ENCODE peak calls at places on chromosomes 1 and 21, in six cellular contexts. One of them, this sample, is unnamed.
A peak's percentile ranks its signal among the peaks of the same experiment; 100 is the strongest.

GRCh38 chr1:67304023-67304422 is 3.6 kb upstream of the IL12RB2 start:
- DNase-seq in uterus: no peak
- DNase-seq in epithelial cell of esophagus: no peak
- DNase-seq in tibial artery: no peak
- DNase-seq in NB4: no peak
- DNase-seq in HCT116: no peak
- DNase-seq in this sample: no peak

GRCh38 chr1:37622131-37622530 is 12.6 kb downstream of the RSPO1 start:
- DNase-seq in uterus: no peak
- DNase-seq in epithelial cell of esophagus: no peak
- DNase-seq in tibial artery: no peak
- DNase-seq in NB4: no peak
- DNase-seq in HCT116: no peak
- DNase-seq in this sample: no peak

GRCh38 chr1:159051436-159051835 is 25.1 kb downstream of the AIM2 start:
- DNase-seq in uterus: no peak
- DNase-seq in epithelial cell of esophagus: no peak
- DNase-seq in tibial artery: no peak
- DNase-seq in NB4: no peak
- DNase-seq in HCT116: no peak
- DNase-seq in this sample: no peak

GRCh38 chr1:46184920-46185658 is 8.8 kb upstream of the P3R3URF start:
- DNase-seq in uterus: no peak
- DNase-seq in epithelial cell of esophagus: no peak
- DNase-seq in tibial artery: no peak
- DNase-seq in NB4: no peak
- DNase-seq in HCT116: no peak
- DNase-seq in this sample: no peak

GRCh38 chr1:5927506-5928370 is 64.5 kb downstream of the NPHP4 start:
- DNase-seq in uterus: no peak
- DNase-seq in epithelial cell of esophagus: no peak
- DNase-seq in tibial artery: peak; percentile 54
- DNase-seq in NB4: no peak
- DNase-seq in HCT116: no peak
- DNase-seq in this sample: no peak

GRCh38 chr1:22323846-22324504 is 127.7 kb upstream of the ZBTB40 start:
- DNase-seq in uterus: no peak
- DNase-seq in epithelial cell of esophagus: no peak
- DNase-seq in tibial artery: no peak
- DNase-seq in NB4: no peak
- DNase-seq in HCT116: no peak
- DNase-seq in this sample: no peak

GRCh38 chr1:239898067-239898730 is 193.5 kb upstream of the FMN2 start:
- DNase-seq in uterus: peak; percentile 79
- DNase-seq in epithelial cell of esophagus: peak; percentile 78
- DNase-seq in tibial artery: peak; percentile 71
- DNase-seq in NB4: peak; percentile 78
- DNase-seq in HCT116: peak; percentile 24
- DNase-seq in this sample: peak; percentile 54

GRCh38 chr1:214475746-214476145 is 75.7 kb downstream of the PTPN14 start:
- DNase-seq in uterus: no peak
- DNase-seq in epithelial cell of esophagus: peak; percentile 46
- DNase-seq in tibial artery: no peak
- DNase-seq in NB4: no peak
- DNase-seq in HCT116: no peak
- DNase-seq in this sample: no peak

GRCh38 chr1:99266731-99267130 is 2.4 kb downstream of the PLPPR4 start:
- DNase-seq in uterus: no peak
- DNase-seq in epithelial cell of esophagus: peak; percentile 7
- DNase-seq in tibial artery: no peak
- DNase-seq in NB4: no peak
- DNase-seq in HCT116: no peak
- DNase-seq in this sample: no peak

GRCh38 chr1:209732725-209733124 is 23.1 kb upstream of the TRAF3IP3 start:
- DNase-seq in uterus: no peak
- DNase-seq in epithelial cell of esophagus: no peak
- DNase-seq in tibial artery: no peak
- DNase-seq in NB4: no peak
- DNase-seq in HCT116: no peak
- DNase-seq in this sample: no peak

GRCh38 chr1:241641748-241642592 is 1.8 kb upstream of the CHML start:
- DNase-seq in uterus: no peak
- DNase-seq in epithelial cell of esophagus: peak; percentile 70
- DNase-seq in tibial artery: no peak
- DNase-seq in NB4: no peak
- DNase-seq in HCT116: no peak
- DNase-seq in this sample: no peak
- TF ChIP-seq CTCF in uterus: no peak
- TF ChIP-seq CTCF in epithelial cell of esophagus: no peak
- TF ChIP-seq CTCF in tibial artery: no peak
- TF ChIP-seq CTCF in NB4: no peak
- TF ChIP-seq CTCF in HCT116: no peak
- TF ChIP-seq CTCF in this sample: no peak

DNA sequence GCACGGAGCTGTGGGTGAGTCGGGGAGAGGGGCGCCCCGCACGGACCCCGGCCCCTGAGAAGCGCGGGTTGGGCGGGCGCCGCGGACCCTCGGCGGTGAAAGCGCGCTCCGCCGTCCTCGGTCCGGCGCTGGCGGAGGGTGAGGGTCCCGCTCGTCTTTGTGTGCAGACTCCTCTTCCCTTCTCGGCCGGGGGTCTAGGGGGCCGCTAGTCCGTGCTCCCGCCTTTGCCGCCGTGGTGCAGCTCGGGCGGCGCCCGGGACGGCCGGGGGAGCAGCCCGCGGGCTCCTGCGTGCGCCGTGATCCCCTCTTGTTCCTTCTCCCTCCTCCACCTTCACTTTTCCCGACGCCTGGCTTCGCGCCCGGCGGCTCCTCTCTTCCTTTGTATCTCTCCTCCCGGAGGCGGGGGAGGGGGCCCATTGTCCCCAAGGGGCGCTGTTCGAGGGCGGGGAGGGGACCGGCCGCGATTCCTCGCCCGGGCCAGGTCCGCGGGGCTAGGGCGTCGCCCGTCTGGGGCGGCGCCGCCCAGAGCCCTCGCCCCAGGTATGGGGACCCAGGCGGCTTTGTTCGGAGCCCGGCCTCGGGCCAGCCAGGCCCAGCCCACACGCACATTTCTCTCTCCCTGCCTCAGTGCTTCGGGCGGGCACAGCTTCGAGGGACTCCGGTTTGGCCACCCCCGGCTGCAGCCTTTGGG is 519 bp downstream of the FNBP1L start:
- DNase-seq in uterus: peak; percentile 60
- DNase-seq in epithelial cell of esophagus: peak; percentile 25
- DNase-seq in tibial artery: no peak
- DNase-seq in NB4: peak; percentile 9
- DNase-seq in HCT116: no peak
- DNase-seq in this sample: no peak
- TF ChIP-seq CTCF in uterus: no peak
- TF ChIP-seq CTCF in epithelial cell of esophagus: no peak
- TF ChIP-seq CTCF in tibial artery: no peak
- TF ChIP-seq CTCF in NB4: no peak
- TF ChIP-seq CTCF in HCT116: no peak
- TF ChIP-seq CTCF in this sample: no peak

GRCh38 chr1:112541299-112541698 is 32.5 kb downstream of the WNT2B start:
- DNase-seq in uterus: no peak
- DNase-seq in epithelial cell of esophagus: no peak
- DNase-seq in tibial artery: no peak
- DNase-seq in NB4: no peak
- DNase-seq in HCT116: no peak
- DNase-seq in this sample: no peak

GRCh38 chr1:112540395-112540794 is 31.6 kb downstream of the WNT2B start:
- DNase-seq in uterus: no peak
- DNase-seq in epithelial cell of esophagus: no peak
- DNase-seq in tibial artery: no peak
- DNase-seq in NB4: no peak
- DNase-seq in HCT116: no peak
- DNase-seq in this sample: no peak

GRCh38 chr1:112537451-112537850 is 28.7 kb downstream of the WNT2B start:
- DNase-seq in uterus: no peak
- DNase-seq in epithelial cell of esophagus: no peak
- DNase-seq in tibial artery: no peak
- DNase-seq in NB4: no peak
- DNase-seq in HCT116: no peak
- DNase-seq in this sample: no peak

GRCh38 chr1:112536561-112536960 is 27.8 kb downstream of the WNT2B start:
- DNase-seq in uterus: no peak
- DNase-seq in epithelial cell of esophagus: no peak
- DNase-seq in tibial artery: no peak
- DNase-seq in NB4: no peak
- DNase-seq in HCT116: no peak
- DNase-seq in this sample: no peak

GRCh38 chr1:112538883-112539282 is 30.1 kb downstream of the WNT2B start:
- DNase-seq in uterus: no peak
- DNase-seq in epithelial cell of esophagus: no peak
- DNase-seq in tibial artery: no peak
- DNase-seq in NB4: no peak
- DNase-seq in HCT116: no peak
- DNase-seq in this sample: no peak
- TF ChIP-seq CTCF in uterus: no peak
- TF ChIP-seq CTCF in epithelial cell of esophagus: no peak
- TF ChIP-seq CTCF in tibial artery: no peak
- TF ChIP-seq CTCF in NB4: no peak
- TF ChIP-seq CTCF in HCT116: no peak
- TF ChIP-seq CTCF in this sample: no peak

GRCh38 chr21:43355925-43356289 is 71.0 kb downstream of the SIK1 start:
- DNase-seq in uterus: no peak
- DNase-seq in epithelial cell of esophagus: no peak
- DNase-seq in tibial artery: no peak
- DNase-seq in NB4: peak; percentile 39
- DNase-seq in HCT116: no peak
- DNase-seq in this sample: no peak
- TF ChIP-seq CTCF in uterus: no peak
- TF ChIP-seq CTCF in epithelial cell of esophagus: no peak
- TF ChIP-seq CTCF in tibial artery: no peak
- TF ChIP-seq CTCF in NB4: no peak
- TF ChIP-seq CTCF in HCT116: peak; percentile 43
- TF ChIP-seq CTCF in this sample: no peak

This sample was measured in natural killer cell.